ENCODE peak calls at places on chromosomes 5 and 9, in four cellular contexts. Y is K562, T is right atrium auricular region, N is IMR-90. E is an unnamed sample.

GRCh38 chr5:60972225-60972624 is 27.2 kb downstream of the NDUFAF2 start:
- DNase-seq in Y (no peak), T (no peak), N (no peak), E (no peak)

GRCh38 chr5:10934789-10935355 is 173.8 kb upstream of the DAP start:
- DNase-seq in Y (no peak), T (no peak), N (no peak), E (no peak)

GRCh38 chr5:134463991-134464760 is 52.5 kb upstream of the CDKN2AIPNL start:
- DNase-seq in Y (no peak), T (no peak), N (peak; percentile 49), E (no peak)

GRCh38 chr9:122236681-122237080 is 7.9 kb upstream of the LHX6 start:
- DNase-seq in Y (no peak), T (no peak), N (peak; percentile 30), E (no peak)

GRCh38 chr9:89884356-89885083 is 279.7 kb downstream of the GADD45G start:
- DNase-seq in Y (no peak), T (peak; percentile 76), N (no peak), E (peak; percentile 81)

GRCh38 chr9:129235931-129236331 is 57.9 kb upstream of the IER5L start:
- DNase-seq in Y (no peak), T (no peak), N (no peak), E (no peak)

GRCh38 chr5:133977858-133978257 is 9.4 kb upstream of the C5orf15 start:
- DNase-seq in Y (no peak), T (no peak), N (peak; percentile 85), E (no peak)

GRCh38 chr9:91914404-91914803 is 35.6 kb downstream of the ROR2 start:
- DNase-seq in Y (no peak), T (no peak), N (no peak), E (no peak)

GRCh38 chr5:30539004-30539634 is 654.4 kb upstream of the CDH6 start:
- DNase-seq in Y (no peak), T (no peak), N (peak; percentile 28), E (no peak)

GRCh38 chr5:149434162-149435014 is 55.3 kb upstream of the IL17B start:
- DNase-seq in Y (peak; percentile 76), T (peak; percentile 80), N (peak; percentile 82), E (no peak)
- TF ChIP-seq CTCF in Y (peak; percentile 93), T (peak; percentile 72), N (peak; percentile 92), E (peak; percentile 66)

GRCh38 chr5:158163836-158164572 is 305.1 kb upstream of the CLINT1 start:
- DNase-seq in Y (no peak), T (no peak), N (no peak), E (no peak)
- H3K27ac ChIP-seq in Y (no peak overlapping the region), T (no peak overlapping the region), N (no peak overlapping the region), E (no peak overlapping the region)

GRCh38 chr9:137064027-137064879 is 6.1 kb downstream of the SAPCD2 start:
- DNase-seq in Y (peak; percentile 62), T (no peak), N (no peak), E (no peak)
- TF ChIP-seq CTCF in Y (peak; percentile 86), T (peak; percentile 99), N (peak; percentile 83), E (peak; percentile 94)

GRCh38 chr5:158602981-158603380 is 496.7 kb downstream of the EBF1 start:
- DNase-seq in Y (no peak), T (no peak), N (no peak), E (no peak)

GRCh38 chr5:158601118-158601517 is 498.6 kb downstream of the EBF1 start:
- DNase-seq in Y (no peak), T (no peak), N (no peak), E (no peak)

GRCh38 chr5:158609328-158609727 is 490.4 kb downstream of the EBF1 start:
- DNase-seq in Y (no peak), T (no peak), N (no peak), E (no peak)

GRCh38 chr5:158609729-158610128 is 490.0 kb downstream of the EBF1 start:
- DNase-seq in Y (no peak), T (no peak), N (no peak), E (no peak)

DNA sequence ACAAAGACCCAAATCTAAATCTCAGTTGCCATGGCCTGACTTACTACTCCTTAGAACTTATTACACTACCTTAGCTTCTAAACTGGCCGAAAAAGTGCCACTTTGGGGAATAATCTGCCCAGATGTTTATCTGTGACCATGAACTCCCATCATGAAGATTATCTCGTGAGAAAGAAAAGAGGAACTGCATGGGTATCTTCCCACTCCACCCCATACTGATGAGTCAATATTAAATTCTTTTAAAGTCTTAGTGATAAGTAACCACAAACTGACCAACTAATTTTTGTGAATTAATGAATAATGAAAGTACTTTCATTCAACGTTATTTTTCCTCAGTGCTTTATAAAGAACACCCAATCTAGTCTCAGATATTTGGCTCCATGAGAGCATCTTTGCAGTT is 493.5 kb downstream of the EBF1 start:
- DNase-seq in Y (no peak), T (no peak), N (no peak), E (no peak)
- H3K27ac ChIP-seq in Y (no peak overlapping the region), T (no peak overlapping the region), N (no peak overlapping the region), E (no peak overlapping the region)

DNA sequence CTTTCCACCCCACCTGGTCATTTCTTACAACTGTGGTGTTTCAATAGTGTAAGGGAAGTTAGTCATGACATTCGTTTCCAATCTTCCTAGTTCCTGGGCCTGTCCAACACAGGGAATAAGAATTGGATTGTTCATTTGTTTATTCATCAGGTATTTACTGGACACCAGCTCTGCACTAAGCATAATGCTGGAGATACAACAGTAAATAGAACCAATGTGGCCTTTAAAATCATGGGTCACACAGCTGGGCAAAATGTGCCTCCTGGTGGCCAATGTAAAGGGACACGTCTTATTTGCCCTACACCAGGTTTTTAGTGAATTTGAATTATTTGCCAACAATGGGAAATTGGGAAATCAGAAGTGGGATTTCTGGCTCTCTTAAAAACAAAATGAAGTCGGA is 10.4 kb downstream of the ABLIM3 start:
- DNase-seq in Y (no peak), T (no peak), N (peak; percentile 42), E (no peak)
- TF ChIP-seq CTCF in Y (peak; percentile 32), T (no peak), N (peak; percentile 35), E (no peak)

GRCh38 chr5:176822041-176822425 is 11.7 kb downstream of the UNC5A start:
- DNase-seq in Y (no peak), T (no peak), N (no peak), E (no peak)
- H3K27ac ChIP-seq in Y (no peak overlapping the region), T (no peak overlapping the region), N (no peak overlapping the region), E (no peak overlapping the region)

GRCh38 chr5:5341531-5342292 is 80.8 kb upstream of the ICE1 start:
- DNase-seq in Y (no peak), T (no peak), N (no peak), E (no peak)

GRCh38 chr5:5339257-5339656 is 83.2 kb upstream of the ICE1 start:
- DNase-seq in Y (no peak), T (no peak), N (no peak), E (no peak)

GRCh38 chr5:5342784-5343183 is 79.7 kb upstream of the ICE1 start:
- DNase-seq in Y (no peak), T (no peak), N (peak; percentile 13), E (no peak)

GRCh38 chr5:5343581-5343980 is 78.9 kb upstream of the ICE1 start:
- DNase-seq in Y (no peak), T (no peak), N (no peak), E (no peak)

DNA sequence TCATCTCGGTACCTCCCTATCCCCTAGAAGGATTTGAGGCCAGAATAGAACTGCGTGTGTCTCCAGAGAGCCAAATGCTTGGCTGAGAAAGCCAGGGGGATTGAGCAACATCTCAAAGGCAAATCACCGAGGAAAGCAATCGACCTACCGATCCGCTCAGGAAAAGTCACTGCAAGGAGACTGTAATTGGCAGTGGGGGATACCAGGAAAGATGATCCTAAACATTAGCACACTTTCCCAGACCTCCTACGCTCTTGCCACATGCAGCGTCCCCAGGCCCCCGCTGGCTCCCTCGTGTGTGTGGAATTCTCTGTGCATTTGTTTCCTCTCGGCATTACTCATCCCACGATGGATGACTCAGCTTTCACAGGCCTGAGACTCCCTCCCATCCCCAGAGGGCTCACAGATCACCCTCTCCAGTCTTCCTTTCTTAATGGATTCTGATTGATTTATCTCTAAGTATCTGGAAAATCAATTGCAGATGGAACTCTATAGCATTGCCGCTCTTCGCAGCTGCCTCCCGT is 82.2 kb upstream of the ICE1 start:
- DNase-seq in Y (peak; percentile 78), T (peak; percentile 71), N (peak; percentile 83), E (peak; percentile 86)
- TF ChIP-seq CTCF in Y (peak; percentile 79), T (no peak), N (peak; percentile 72), E (no peak)

E was measured in coronary artery.